ENCODE peak calls at places on chromosomes 11 and 22, in four cellular contexts. Y is heart right ventricle; A is H9; Z is CD8-positive, alpha-beta memory T cell. V is an unnamed sample.

GRCh38 chr22:40979871-40980270 is 28.7 kb downstream of the RBX1 start:
- DNase-seq in A (no peak), Y (no peak), Z (no peak), V (no peak)

GRCh38 chr11:17164361-17165246 is 43.2 kb downstream of the PIK3C2A start:
- DNase-seq in A (no peak), Z (no peak), Y (peak; percentile 15), V (no peak)

GRCh38 chr11:34680918-34681554 is 60.1 kb downstream of the EHF start:
- DNase-seq in Y (no peak), Z (no peak), A (no peak), V (peak; percentile 82)

GRCh38 chr22:21791635-21792625 is 56.3 kb upstream of the YPEL1 start:
- DNase-seq in Y (no peak), A (no peak), Z (no peak), V (no peak)

GRCh38 chr11:121881806-121882205 is 234.2 kb downstream of the BLID start:
- DNase-seq in Y (no peak), Z (no peak), A (no peak), V (peak; percentile 17)

GRCh38 chr22:48061726-48062125 is 1299.3 kb downstream of the TBC1D22A start:
- DNase-seq in A (no peak), Z (no peak), Y (no peak), V (no peak)

GRCh38 chr11:60589611-60590010 is 74.4 kb downstream of the MS4A13 start:
- DNase-seq in A (no peak), Z (no peak), Y (no peak), V (no peak)

GRCh38 chr22:43923191-43923590 is 414 bp upstream of the PNPLA3 start:
- DNase-seq in Y (no peak), A (no peak), Z (no peak), V (peak; percentile 58)

GRCh38 chr11:66268953-66269906 is 791 bp downstream of the RAB1B start:
- DNase-seq in Z (no peak), A (peak; percentile 65), Y (no peak), V (peak; percentile 81)

GRCh38 chr11:17831883-17832282 is 97.3 kb downstream of the KCNC1 start:
- DNase-seq in Y (no peak), A (no peak), Z (no peak), V (no peak)

GRCh38 chr11:86116996-86117705 is 48.3 kb upstream of the PICALM start:
- DNase-seq in A (no peak), Y (no peak), Z (no peak), V (no peak)

GRCh38 chr22:48740086-48740730 is 1087.5 kb downstream of the BRD1 start:
- DNase-seq in Z (no peak), A (peak; percentile 20), Y (no peak), V (no peak)

GRCh38 chr11:69017951-69018350 is 4.9 kb upstream of the MRGPRF start:
- DNase-seq in A (no peak), Z (no peak), Y (no peak), V (no peak)

GRCh38 chr11:134711563-134711962 is 299.5 kb upstream of the B3GAT1 start:
- DNase-seq in Y (no peak), A (no peak), Z (no peak), V (no peak)

GRCh38 chr11:27552356-27552755 is 45.8 kb upstream of the LIN7C start:
- DNase-seq in Y (no peak), A (no peak), Z (no peak), V (no peak)

GRCh38 chr22:23222875-23223565 is 42.7 kb downstream of the BCR start:
- DNase-seq in Z (no peak), Y (no peak), A (no peak), V (no peak)

GRCh38 chr22:23219787-23220484 is 39.6 kb downstream of the BCR start:
- DNase-seq in A (no peak), Z (no peak), Y (no peak), V (peak; percentile 31)

GRCh38 chr22:23222033-23222840 is 41.9 kb downstream of the BCR start:
- DNase-seq in A (no peak), Z (no peak), Y (no peak), V (no peak)

GRCh38 chr22:23220485-23221350 is 40.4 kb downstream of the BCR start:
- DNase-seq in A (no peak), Y (no peak), Z (no peak), V (no peak)

DNA sequence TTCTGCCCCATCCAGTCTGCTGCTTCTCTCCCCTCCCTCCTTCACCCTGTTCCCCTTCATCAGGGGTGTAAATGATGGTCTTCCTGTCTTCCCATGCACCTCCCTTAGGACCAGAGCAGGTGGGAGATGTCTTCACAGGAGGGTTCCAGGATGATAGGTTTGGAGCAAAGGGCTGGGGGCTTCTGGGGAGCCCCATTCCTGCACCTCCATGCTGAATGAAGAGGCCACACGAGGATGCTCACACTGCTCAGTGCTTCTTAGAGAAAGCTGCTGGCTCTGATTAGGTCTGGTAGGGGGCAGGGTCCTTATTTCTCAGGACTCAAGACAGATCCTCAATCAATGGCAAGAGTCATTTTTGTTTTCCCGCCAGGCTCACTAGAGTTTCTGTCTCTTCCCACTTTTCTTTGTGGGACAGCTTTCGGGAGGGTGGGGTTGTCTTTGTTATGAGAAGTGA is 41.1 kb downstream of the BCR start:
- DNase-seq in Z (no peak), Y (no peak), A (no peak), V (no peak)
- H3K4me1 ChIP-seq in Z (peaks cover 100% of the 10 kb centered on the region), Y (peaks cover 94% of the 10 kb centered on the region), A (peaks cover 30% of the 10 kb centered on the region), V (peaks cover 67% of the 10 kb centered on the region)

DNA sequence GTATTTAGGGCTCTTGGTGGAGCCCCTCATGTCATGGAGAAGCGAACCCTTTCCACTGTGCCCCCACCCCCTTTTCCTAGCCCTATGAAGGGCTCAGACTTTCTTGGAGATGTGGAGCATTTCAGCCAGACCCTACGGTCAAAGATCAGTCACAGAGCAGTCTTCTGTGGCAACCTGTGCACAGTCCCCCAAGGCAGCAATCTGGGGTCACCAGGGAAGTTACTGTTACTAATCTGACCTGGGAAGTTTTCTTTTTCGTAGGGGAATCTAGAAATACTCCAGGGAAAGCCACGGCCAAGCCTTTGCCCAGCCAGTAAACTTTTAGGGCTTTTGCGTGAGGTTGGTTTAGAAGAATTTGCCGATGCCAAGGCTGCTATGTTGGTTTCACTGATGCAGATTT is 50.6 kb downstream of the ZBTB16 start:
- DNase-seq in Y (no peak), A (no peak), Z (no peak), V (no peak)
- H3K4me1 ChIP-seq in Y (peaks cover 80% of the 10 kb centered on the region), A (no peaks in the 10 kb centered on the region), Z (peaks cover 6% of the 10 kb centered on the region), V (no peaks in the 10 kb centered on the region)

GRCh38 chr11:3855808-3856491 is 486 bp downstream of the STIM1 start:
- DNase-seq in A (peak; percentile 55), Z (peak; percentile 27), Y (peak; percentile 24), V (peak; percentile 74)
- H3K4me1 ChIP-seq in A (peaks cover 4% of the 10 kb centered on the region), Z (peaks cover 66% of the 10 kb centered on the region), Y (peaks cover 62% of the 10 kb centered on the region), V (peaks cover 54% of the 10 kb centered on the region)

DNA sequence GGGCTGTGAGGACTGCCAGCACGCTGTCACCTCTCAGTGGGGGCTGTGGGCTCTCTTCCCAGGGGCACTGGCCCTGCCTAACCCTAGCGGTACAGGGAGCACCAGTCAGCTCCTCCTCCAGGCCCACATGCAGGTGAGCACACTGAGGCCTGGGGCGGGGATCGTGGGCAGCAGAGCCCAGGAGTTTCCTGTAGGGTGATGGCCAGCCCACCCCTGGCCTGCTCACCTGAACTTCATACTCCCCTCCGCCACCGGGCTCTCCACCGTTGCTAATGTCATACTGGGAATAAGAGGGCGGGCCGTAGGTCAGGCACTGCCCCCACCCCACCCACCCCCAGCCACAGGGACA is 10.0 kb upstream of the TREH start:
- DNase-seq in Z (no peak), A (no peak), Y (no peak), V (no peak)
- H3K4me1 ChIP-seq in Z (peaks cover 42% of the 10 kb centered on the region), A (peaks cover 3% of the 10 kb centered on the region), Y (peaks cover 12% of the 10 kb centered on the region), V (no peaks in the 10 kb centered on the region)

GRCh38 chr11:118438314-118438931 is 2.1 kb downstream of the KMT2A start:
- DNase-seq in A (peak; percentile 63), Z (peak; percentile 37), Y (peak; percentile 50), V (peak; percentile 32)

GRCh38 chr11:118436639-118437045 is 350 bp downstream of the KMT2A start:
- DNase-seq in Z (peak; percentile 58), A (peak; percentile 37), Y (no peak), V (no peak)

GRCh38 chr11:118437736-118438125 is 1.4 kb downstream of the KMT2A start:
- DNase-seq in Z (peak; percentile 12), A (peak; percentile 52), Y (peak; percentile 11), V (no peak)

GRCh38 chr11:118435893-118436624 is at the start of gene KMT2A:
- DNase-seq in A (peak; percentile 98), Z (peak; percentile 90), Y (peak; percentile 99), V (peak; percentile 93)

DNA sequence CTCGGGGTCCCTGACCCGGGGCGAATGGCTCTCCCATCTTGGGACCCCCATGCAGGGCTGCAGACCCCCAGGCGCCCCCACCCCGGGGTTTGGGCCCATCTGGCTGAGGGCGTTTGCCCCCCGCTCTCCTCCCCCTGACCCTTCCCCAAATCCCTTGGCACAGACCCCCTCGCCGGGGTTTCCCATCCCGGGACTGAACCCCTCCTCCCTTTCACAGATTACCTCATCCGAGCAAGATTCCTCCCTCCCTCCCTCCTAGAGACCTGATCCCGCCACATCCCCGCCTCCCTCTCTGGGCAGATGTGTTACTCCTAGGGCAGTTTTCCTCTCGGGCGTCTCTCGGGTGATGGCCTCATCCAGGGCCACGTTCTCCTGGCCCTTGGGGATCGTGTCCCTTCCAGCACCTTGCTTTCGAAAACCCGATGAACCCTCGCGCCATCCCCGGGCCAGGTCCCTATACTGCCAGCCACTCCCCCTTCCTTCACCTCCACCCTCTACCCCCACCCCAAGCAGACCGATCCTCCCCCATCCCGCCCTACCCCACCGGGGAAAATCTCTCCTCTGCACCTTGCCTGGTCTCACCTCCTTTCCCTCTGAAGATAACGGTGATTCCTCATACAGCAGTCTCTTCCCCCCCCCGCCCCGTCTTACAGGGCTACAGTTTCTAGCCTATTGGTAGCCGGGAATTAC is 899 bp downstream of the KMT2A start:
- DNase-seq in Z (peak; percentile 32), Y (peak; percentile 39), A (peak; percentile 56), V (no peak)
- H3K4me1 ChIP-seq in Z (peaks cover 41% of the 10 kb centered on the region), Y (peaks cover 65% of the 10 kb centered on the region), A (peaks cover 4% of the 10 kb centered on the region), V (peaks cover 8% of the 10 kb centered on the region)

DNA sequence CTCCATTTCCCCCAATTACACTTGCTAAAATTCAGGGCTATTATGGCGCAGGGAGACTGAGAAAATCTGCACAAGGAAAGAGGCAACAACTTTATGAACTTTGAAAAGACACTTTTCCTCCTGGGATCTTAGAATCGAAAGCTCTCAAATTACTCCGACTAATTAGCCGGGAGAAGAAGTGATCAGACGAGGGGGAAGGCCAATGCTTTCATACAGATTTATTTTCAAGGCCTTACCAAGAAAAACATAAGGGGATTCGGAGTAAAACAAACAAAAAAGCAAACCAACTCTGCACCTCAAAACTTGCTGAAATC is 1.6 kb downstream of the PAX6 start:
- DNase-seq in A (no peak), Z (no peak), Y (no peak), V (no peak)
- H3K4me1 ChIP-seq in A (no peaks in the 10 kb centered on the region), Z (peaks cover 42% of the 10 kb centered on the region), Y (peaks cover 67% of the 10 kb centered on the region), V (peaks cover 16% of the 10 kb centered on the region)

DNA sequence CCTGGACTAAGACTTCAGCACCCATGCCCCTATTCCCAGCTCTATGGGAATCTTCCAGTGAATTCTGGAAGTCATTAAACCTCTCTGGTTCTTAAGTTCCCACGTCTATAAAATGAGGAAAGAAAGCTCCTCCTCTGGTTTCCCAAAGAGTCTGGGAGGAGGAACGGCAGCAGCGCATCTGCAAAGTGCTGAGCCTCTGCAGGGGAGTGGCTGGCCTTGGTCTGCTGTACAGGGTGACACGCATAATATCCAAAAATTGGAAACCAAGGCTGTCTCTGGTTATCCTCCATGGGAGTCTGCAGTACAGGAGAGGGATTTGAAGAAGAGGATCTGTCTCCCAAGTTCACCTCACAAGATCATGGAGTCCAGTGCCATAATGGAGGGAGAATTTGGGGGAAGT is 73.7 kb upstream of the TP53I11 start:
- DNase-seq in Z (no peak), Y (no peak), A (no peak), V (no peak)
- H3K4me1 ChIP-seq in Z (peaks cover 8% of the 10 kb centered on the region), Y (peaks cover 60% of the 10 kb centered on the region), A (peaks cover 2% of the 10 kb centered on the region), V (no peaks in the 10 kb centered on the region)

V was measured in SJSA1.